ENCODE peak calls at places on chromosomes 2 and 18, in nine cellular contexts. One of them, this sample, is unnamed.
A peak's percentile ranks its signal among the peaks of the same experiment; 100 is the strongest.

GRCh38 chr18:25503567-25504081 is 151.7 kb upstream of the ZNF521 start:
- DNase-seq in HAP-1: peak; percentile 19
- DNase-seq in endothelial cell of umbilical vein: peak; percentile 85
- DNase-seq in CD8-positive, alpha-beta memory T cell: no peak
- DNase-seq in PC-3: peak; percentile 42
- DNase-seq in naive thymus-derived CD4-positive, alpha-beta T cell: no peak
- DNase-seq in effector memory CD4-positive, alpha-beta T cell: no peak
- DNase-seq in aorta: peak; percentile 75
- DNase-seq in A549: peak; percentile 1
- DNase-seq in this sample: peak; percentile 71

GRCh38 chr2:164810843-164811242 is 30.8 kb downstream of the COBLL1 start:
- DNase-seq in HAP-1: no peak
- DNase-seq in aorta: no peak
- DNase-seq in A549: no peak
- DNase-seq in PC-3: no peak
- DNase-seq in endothelial cell of umbilical vein: no peak
- DNase-seq in naive thymus-derived CD4-positive, alpha-beta T cell: no peak
- DNase-seq in CD8-positive, alpha-beta memory T cell: no peak
- DNase-seq in effector memory CD4-positive, alpha-beta T cell: no peak
- DNase-seq in this sample: no peak

GRCh38 chr18:49161627-49162026 is 210.9 kb upstream of the SMAD7 start:
- DNase-seq in HAP-1: no peak
- DNase-seq in naive thymus-derived CD4-positive, alpha-beta T cell: peak; percentile 25
- DNase-seq in aorta: no peak
- DNase-seq in CD8-positive, alpha-beta memory T cell: no peak
- DNase-seq in PC-3: no peak
- DNase-seq in effector memory CD4-positive, alpha-beta T cell: no peak
- DNase-seq in A549: no peak
- DNase-seq in endothelial cell of umbilical vein: no peak
- DNase-seq in this sample: no peak

GRCh38 chr18:63895190-63895589 is 7.7 kb downstream of the SERPINB2 start:
- DNase-seq in PC-3: no peak
- DNase-seq in naive thymus-derived CD4-positive, alpha-beta T cell: no peak
- DNase-seq in A549: no peak
- DNase-seq in aorta: no peak
- DNase-seq in effector memory CD4-positive, alpha-beta T cell: no peak
- DNase-seq in endothelial cell of umbilical vein: no peak
- DNase-seq in CD8-positive, alpha-beta memory T cell: no peak
- DNase-seq in HAP-1: no peak
- DNase-seq in this sample: no peak

GRCh38 chr2:3636586-3637310 is 21.3 kb upstream of the ALLC start:
- DNase-seq in A549: no peak
- DNase-seq in PC-3: no peak
- DNase-seq in endothelial cell of umbilical vein: no peak
- DNase-seq in CD8-positive, alpha-beta memory T cell: no peak
- DNase-seq in naive thymus-derived CD4-positive, alpha-beta T cell: no peak
- DNase-seq in aorta: peak; percentile 28
- DNase-seq in effector memory CD4-positive, alpha-beta T cell: no peak
- DNase-seq in HAP-1: peak; percentile 6
- DNase-seq in this sample: peak; percentile 19

GRCh38 chr18:62458346-62458745 is 64.5 kb upstream of the ZCCHC2 start:
- DNase-seq in effector memory CD4-positive, alpha-beta T cell: no peak
- DNase-seq in A549: no peak
- DNase-seq in CD8-positive, alpha-beta memory T cell: no peak
- DNase-seq in naive thymus-derived CD4-positive, alpha-beta T cell: no peak
- DNase-seq in endothelial cell of umbilical vein: no peak
- DNase-seq in HAP-1: no peak
- DNase-seq in PC-3: peak; percentile 42
- DNase-seq in aorta: no peak
- DNase-seq in this sample: no peak

GRCh38 chr2:72198532-72199241 is 51.0 kb upstream of the CYP26B1 start:
- DNase-seq in PC-3: peak; percentile 30
- DNase-seq in CD8-positive, alpha-beta memory T cell: no peak
- DNase-seq in aorta: no peak
- DNase-seq in endothelial cell of umbilical vein: peak; percentile 49
- DNase-seq in HAP-1: no peak
- DNase-seq in A549: peak; percentile 12
- DNase-seq in effector memory CD4-positive, alpha-beta T cell: no peak
- DNase-seq in naive thymus-derived CD4-positive, alpha-beta T cell: no peak
- DNase-seq in this sample: no peak

GRCh38 chr2:54306561-54306960 is 50.5 kb upstream of the TSPYL6 start:
- DNase-seq in HAP-1: no peak
- DNase-seq in endothelial cell of umbilical vein: no peak
- DNase-seq in PC-3: no peak
- DNase-seq in CD8-positive, alpha-beta memory T cell: no peak
- DNase-seq in A549: no peak
- DNase-seq in aorta: no peak
- DNase-seq in naive thymus-derived CD4-positive, alpha-beta T cell: no peak
- DNase-seq in effector memory CD4-positive, alpha-beta T cell: no peak
- DNase-seq in this sample: no peak

GRCh38 chr2:197846120-197846519 is 41.7 kb downstream of the PLCL1 start:
- DNase-seq in effector memory CD4-positive, alpha-beta T cell: no peak
- DNase-seq in A549: no peak
- DNase-seq in naive thymus-derived CD4-positive, alpha-beta T cell: no peak
- DNase-seq in PC-3: no peak
- DNase-seq in CD8-positive, alpha-beta memory T cell: no peak
- DNase-seq in HAP-1: no peak
- DNase-seq in aorta: no peak
- DNase-seq in endothelial cell of umbilical vein: no peak
- DNase-seq in this sample: no peak

GRCh38 chr2:168050377-168050776 is 197.0 kb downstream of the STK39 start:
- DNase-seq in naive thymus-derived CD4-positive, alpha-beta T cell: no peak
- DNase-seq in endothelial cell of umbilical vein: no peak
- DNase-seq in aorta: no peak
- DNase-seq in PC-3: no peak
- DNase-seq in HAP-1: no peak
- DNase-seq in effector memory CD4-positive, alpha-beta T cell: no peak
- DNase-seq in A549: no peak
- DNase-seq in CD8-positive, alpha-beta memory T cell: no peak
- DNase-seq in this sample: no peak

GRCh38 chr2:214014551-214015230 is 396.2 kb upstream of the VWC2L start:
- DNase-seq in aorta: no peak
- DNase-seq in naive thymus-derived CD4-positive, alpha-beta T cell: no peak
- DNase-seq in PC-3: peak; percentile 5
- DNase-seq in A549: no peak
- DNase-seq in CD8-positive, alpha-beta memory T cell: no peak
- DNase-seq in endothelial cell of umbilical vein: no peak
- DNase-seq in HAP-1: no peak
- DNase-seq in effector memory CD4-positive, alpha-beta T cell: no peak
- DNase-seq in this sample: no peak

GRCh38 chr2:18484625-18485024 is 75.8 kb downstream of the RDH14 start:
- DNase-seq in aorta: no peak
- DNase-seq in endothelial cell of umbilical vein: no peak
- DNase-seq in HAP-1: no peak
- DNase-seq in effector memory CD4-positive, alpha-beta T cell: no peak
- DNase-seq in A549: no peak
- DNase-seq in PC-3: no peak
- DNase-seq in naive thymus-derived CD4-positive, alpha-beta T cell: no peak
- DNase-seq in CD8-positive, alpha-beta memory T cell: no peak
- DNase-seq in this sample: no peak

GRCh38 chr18:9726936-9727335 is 18.8 kb downstream of the RAB31 start:
- DNase-seq in CD8-positive, alpha-beta memory T cell: no peak
- DNase-seq in aorta: no peak
- DNase-seq in PC-3: no peak
- DNase-seq in naive thymus-derived CD4-positive, alpha-beta T cell: no peak
- DNase-seq in effector memory CD4-positive, alpha-beta T cell: no peak
- DNase-seq in HAP-1: no peak
- DNase-seq in A549: no peak
- DNase-seq in endothelial cell of umbilical vein: no peak
- DNase-seq in this sample: no peak

GRCh38 chr2:214774108-214774507 is 35.4 kb downstream of the BARD1 start:
- DNase-seq in aorta: no peak
- DNase-seq in A549: no peak
- DNase-seq in HAP-1: no peak
- DNase-seq in effector memory CD4-positive, alpha-beta T cell: no peak
- DNase-seq in naive thymus-derived CD4-positive, alpha-beta T cell: no peak
- DNase-seq in endothelial cell of umbilical vein: peak; percentile 18
- DNase-seq in PC-3: peak; percentile 44
- DNase-seq in CD8-positive, alpha-beta memory T cell: no peak
- DNase-seq in this sample: no peak

GRCh38 chr2:60934153-60934722 is 52.9 kb downstream of the REL start:
- DNase-seq in HAP-1: no peak
- DNase-seq in PC-3: no peak
- DNase-seq in aorta: no peak
- DNase-seq in endothelial cell of umbilical vein: no peak
- DNase-seq in effector memory CD4-positive, alpha-beta T cell: no peak
- DNase-seq in A549: no peak
- DNase-seq in naive thymus-derived CD4-positive, alpha-beta T cell: no peak
- DNase-seq in CD8-positive, alpha-beta memory T cell: no peak
- DNase-seq in this sample: no peak

DNA sequence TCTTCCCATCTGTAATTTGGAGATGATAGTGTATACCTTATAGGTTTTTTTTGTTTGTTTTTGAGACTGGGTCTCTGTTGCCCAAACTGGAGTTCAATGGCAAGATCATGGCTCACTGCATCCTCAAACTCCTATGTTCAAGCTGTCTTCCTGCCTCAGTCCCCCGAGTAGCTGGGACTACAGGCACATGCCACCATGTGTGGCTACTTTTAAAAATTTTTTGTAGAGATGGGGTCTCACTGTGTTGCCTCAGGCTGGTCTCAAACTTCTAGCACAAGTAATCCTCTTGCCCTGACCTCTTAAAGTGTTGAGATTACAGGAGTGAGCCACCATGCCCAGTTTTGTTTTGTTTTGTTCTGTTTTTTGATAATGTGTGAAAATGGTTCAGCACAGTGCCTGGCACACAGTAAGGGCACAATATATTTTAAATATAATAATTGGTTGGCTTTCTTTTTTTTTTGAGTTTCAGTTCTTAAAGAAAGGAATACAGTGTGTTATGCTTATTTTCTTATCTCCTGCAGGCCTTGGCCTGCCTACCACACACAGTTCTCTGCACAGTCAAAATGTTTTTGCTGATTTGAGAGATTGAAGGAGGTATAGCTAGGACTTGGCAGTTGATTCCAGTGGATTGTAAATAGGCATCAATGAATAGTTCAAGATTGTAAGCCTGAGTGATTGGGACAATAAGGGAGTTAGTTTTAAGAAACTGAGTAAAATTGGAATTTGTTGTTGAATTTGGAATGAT is 6.1 kb downstream of the ACTR3 start:
- DNase-seq in HAP-1: no peak
- DNase-seq in endothelial cell of umbilical vein: no peak
- DNase-seq in aorta: no peak
- DNase-seq in PC-3: no peak
- DNase-seq in effector memory CD4-positive, alpha-beta T cell: no peak
- DNase-seq in CD8-positive, alpha-beta memory T cell: no peak
- DNase-seq in A549: no peak
- DNase-seq in naive thymus-derived CD4-positive, alpha-beta T cell: no peak
- DNase-seq in this sample: no peak
- H3K4me1 ChIP-seq in HAP-1: peaks cover 64% of the 10 kb centered on the region
- H3K4me1 ChIP-seq in endothelial cell of umbilical vein: peaks cover 75% of the 10 kb centered on the region
- H3K4me1 ChIP-seq in aorta: peaks cover 11% of the 10 kb centered on the region
- H3K4me1 ChIP-seq in PC-3: peaks cover 56% of the 10 kb centered on the region
- H3K4me1 ChIP-seq in effector memory CD4-positive, alpha-beta T cell: peaks cover 57% of the 10 kb centered on the region
- H3K4me1 ChIP-seq in CD8-positive, alpha-beta memory T cell: peaks cover 93% of the 10 kb centered on the region
- H3K4me1 ChIP-seq in A549: peaks cover 89% of the 10 kb centered on the region
- H3K4me1 ChIP-seq in naive thymus-derived CD4-positive, alpha-beta T cell: peaks cover 78% of the 10 kb centered on the region
- H3K4me1 ChIP-seq in this sample: peaks cover 76% of the 10 kb centered on the region

GRCh38 chr2:43193996-43194869 is 32.2 kb downstream of the ZFP36L2 start:
- DNase-seq in PC-3: no peak
- DNase-seq in A549: peak; percentile 89
- DNase-seq in HAP-1: no peak
- DNase-seq in endothelial cell of umbilical vein: no peak
- DNase-seq in aorta: no peak
- DNase-seq in CD8-positive, alpha-beta memory T cell: no peak
- DNase-seq in effector memory CD4-positive, alpha-beta T cell: no peak
- DNase-seq in naive thymus-derived CD4-positive, alpha-beta T cell: no peak
- DNase-seq in this sample: no peak
- H3K4me1 ChIP-seq in PC-3: peaks cover under 1% of the 10 kb centered on the region
- H3K4me1 ChIP-seq in A549: peaks cover 56% of the 10 kb centered on the region
- H3K4me1 ChIP-seq in HAP-1: no peaks in the 10 kb centered on the region
- H3K4me1 ChIP-seq in endothelial cell of umbilical vein: no peaks in the 10 kb centered on the region
- H3K4me1 ChIP-seq in aorta: no peaks in the 10 kb centered on the region
- H3K4me1 ChIP-seq in CD8-positive, alpha-beta memory T cell: peaks cover 84% of the 10 kb centered on the region
- H3K4me1 ChIP-seq in effector memory CD4-positive, alpha-beta T cell: peaks cover 59% of the 10 kb centered on the region
- H3K4me1 ChIP-seq in naive thymus-derived CD4-positive, alpha-beta T cell: peaks cover 61% of the 10 kb centered on the region
- H3K4me1 ChIP-seq in this sample: no peaks in the 10 kb centered on the region

GRCh38 chr2:46973687-46974086 is 58.1 kb upstream of the MCFD2 start:
- DNase-seq in aorta: no peak
- DNase-seq in naive thymus-derived CD4-positive, alpha-beta T cell: no peak
- DNase-seq in endothelial cell of umbilical vein: no peak
- DNase-seq in A549: no peak
- DNase-seq in CD8-positive, alpha-beta memory T cell: no peak
- DNase-seq in effector memory CD4-positive, alpha-beta T cell: no peak
- DNase-seq in PC-3: no peak
- DNase-seq in HAP-1: no peak
- DNase-seq in this sample: no peak

GRCh38 chr2:46972438-46972837 is 56.8 kb upstream of the MCFD2 start:
- DNase-seq in HAP-1: no peak
- DNase-seq in aorta: no peak
- DNase-seq in A549: no peak
- DNase-seq in effector memory CD4-positive, alpha-beta T cell: no peak
- DNase-seq in PC-3: no peak
- DNase-seq in naive thymus-derived CD4-positive, alpha-beta T cell: no peak
- DNase-seq in CD8-positive, alpha-beta memory T cell: no peak
- DNase-seq in endothelial cell of umbilical vein: no peak
- DNase-seq in this sample: no peak

GRCh38 chr2:46974174-46974573 is 58.6 kb upstream of the MCFD2 start:
- DNase-seq in aorta: no peak
- DNase-seq in CD8-positive, alpha-beta memory T cell: no peak
- DNase-seq in A549: no peak
- DNase-seq in PC-3: no peak
- DNase-seq in HAP-1: no peak
- DNase-seq in effector memory CD4-positive, alpha-beta T cell: no peak
- DNase-seq in endothelial cell of umbilical vein: no peak
- DNase-seq in naive thymus-derived CD4-positive, alpha-beta T cell: no peak
- DNase-seq in this sample: no peak

GRCh38 chr2:46970334-46971288 is 55.0 kb upstream of the MCFD2 start:
- DNase-seq in effector memory CD4-positive, alpha-beta T cell: no peak
- DNase-seq in PC-3: peak; percentile 77
- DNase-seq in A549: peak; percentile 90
- DNase-seq in aorta: no peak
- DNase-seq in endothelial cell of umbilical vein: peak; percentile 53
- DNase-seq in CD8-positive, alpha-beta memory T cell: no peak
- DNase-seq in HAP-1: no peak
- DNase-seq in naive thymus-derived CD4-positive, alpha-beta T cell: no peak
- DNase-seq in this sample: peak; percentile 83

GRCh38 chr2:46971914-46972313 is 56.3 kb upstream of the MCFD2 start:
- DNase-seq in naive thymus-derived CD4-positive, alpha-beta T cell: no peak
- DNase-seq in PC-3: no peak
- DNase-seq in CD8-positive, alpha-beta memory T cell: no peak
- DNase-seq in aorta: no peak
- DNase-seq in endothelial cell of umbilical vein: no peak
- DNase-seq in HAP-1: no peak
- DNase-seq in effector memory CD4-positive, alpha-beta T cell: no peak
- DNase-seq in A549: no peak
- DNase-seq in this sample: no peak
- H3K4me1 ChIP-seq in naive thymus-derived CD4-positive, alpha-beta T cell: no peaks in the 10 kb centered on the region
- H3K4me1 ChIP-seq in PC-3: peaks cover 34% of the 10 kb centered on the region
- H3K4me1 ChIP-seq in CD8-positive, alpha-beta memory T cell: no peaks in the 10 kb centered on the region
- H3K4me1 ChIP-seq in aorta: no peaks in the 10 kb centered on the region
- H3K4me1 ChIP-seq in endothelial cell of umbilical vein: peaks cover 30% of the 10 kb centered on the region
- H3K4me1 ChIP-seq in HAP-1: no peaks in the 10 kb centered on the region
- H3K4me1 ChIP-seq in effector memory CD4-positive, alpha-beta T cell: no peaks in the 10 kb centered on the region
- H3K4me1 ChIP-seq in A549: peaks cover 64% of the 10 kb centered on the region
- H3K4me1 ChIP-seq in this sample: peaks cover 35% of the 10 kb centered on the region

DNA sequence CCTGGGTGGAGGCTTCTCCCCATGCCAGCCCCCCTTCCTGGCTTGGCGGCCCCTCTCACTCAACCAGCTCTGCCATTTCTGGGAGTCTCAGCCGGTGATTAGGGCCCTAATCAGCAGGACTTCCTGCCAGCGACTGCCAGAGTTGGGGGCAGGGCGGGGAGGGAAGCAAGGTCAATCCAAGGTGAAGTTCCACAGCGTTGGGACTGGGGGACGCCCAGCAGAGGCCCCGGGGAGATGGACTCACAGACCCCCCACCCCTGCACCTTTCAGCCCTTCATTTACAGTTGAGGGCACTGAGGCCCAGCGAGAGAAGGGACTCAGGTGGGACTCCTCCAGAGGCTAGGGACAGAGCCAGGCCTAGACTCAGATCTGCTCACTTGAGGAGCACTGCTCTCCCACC is 65.3 kb downstream of the TNS1 start:
- DNase-seq in HAP-1: no peak
- DNase-seq in effector memory CD4-positive, alpha-beta T cell: no peak
- DNase-seq in A549: no peak
- DNase-seq in aorta: peak; percentile 82
- DNase-seq in CD8-positive, alpha-beta memory T cell: no peak
- DNase-seq in naive thymus-derived CD4-positive, alpha-beta T cell: no peak
- DNase-seq in endothelial cell of umbilical vein: peak; percentile 42
- DNase-seq in PC-3: no peak
- DNase-seq in this sample: no peak
- H3K4me1 ChIP-seq in HAP-1: no peaks in the 10 kb centered on the region
- H3K4me1 ChIP-seq in effector memory CD4-positive, alpha-beta T cell: no peaks in the 10 kb centered on the region
- H3K4me1 ChIP-seq in A549: peaks cover 66% of the 10 kb centered on the region
- H3K4me1 ChIP-seq in aorta: no peaks in the 10 kb centered on the region
- H3K4me1 ChIP-seq in CD8-positive, alpha-beta memory T cell: no peaks in the 10 kb centered on the region
- H3K4me1 ChIP-seq in naive thymus-derived CD4-positive, alpha-beta T cell: no peaks in the 10 kb centered on the region
- H3K4me1 ChIP-seq in endothelial cell of umbilical vein: peaks cover 45% of the 10 kb centered on the region
- H3K4me1 ChIP-seq in PC-3: no peaks in the 10 kb centered on the region
- H3K4me1 ChIP-seq in this sample: peaks cover 59% of the 10 kb centered on the region